ENCODE peak calls at places on chromosomes 2 and 18, in four cellular contexts. One of them, this sample, is unnamed.

GRCh38 chr2:200396726-200397348 is 90.3 kb downstream of the SPATS2L start:
- DNase-seq in kidney: no peak
- DNase-seq in OCI-LY7: no peak
- DNase-seq in bronchial epithelial cell: peak; percentile 62
- DNase-seq in this sample: no peak

GRCh38 chr2:202780514-202781021 is 91.0 kb downstream of the ICA1L start:
- DNase-seq in OCI-LY7: no peak
- DNase-seq in kidney: no peak
- DNase-seq in bronchial epithelial cell: peak; percentile 100
- DNase-seq in this sample: no peak

GRCh38 chr2:35454966-35455638 is 900.5 kb upstream of the CRIM1 start:
- DNase-seq in OCI-LY7: no peak
- DNase-seq in kidney: no peak
- DNase-seq in bronchial epithelial cell: peak; percentile 17
- DNase-seq in this sample: no peak

GRCh38 chr2:234994340-234995321 is 42.8 kb downstream of the SH3BP4 start:
- DNase-seq in bronchial epithelial cell: no peak
- DNase-seq in kidney: peak; percentile 60
- DNase-seq in OCI-LY7: peak; percentile 4
- DNase-seq in this sample: peak; percentile 85

GRCh38 chr2:241157841-241158545 is 7.7 kb downstream of the PPP1R7 start:
- DNase-seq in bronchial epithelial cell: no peak
- DNase-seq in kidney: no peak
- DNase-seq in OCI-LY7: no peak
- DNase-seq in this sample: no peak

GRCh38 chr2:51251356-51251755 is 219.4 kb upstream of the NRXN1 start:
- DNase-seq in OCI-LY7: no peak
- DNase-seq in kidney: no peak
- DNase-seq in bronchial epithelial cell: no peak
- DNase-seq in this sample: no peak

GRCh38 chr2:24342110-24342910 is 18.0 kb downstream of the ITSN2 start:
- DNase-seq in bronchial epithelial cell: no peak
- DNase-seq in OCI-LY7: peak; percentile 23
- DNase-seq in kidney: no peak
- DNase-seq in this sample: no peak

GRCh38 chr2:88754585-88755305 is 63.3 kb downstream of the RPIA start:
- DNase-seq in OCI-LY7: peak; percentile 70
- DNase-seq in bronchial epithelial cell: no peak
- DNase-seq in kidney: no peak
- DNase-seq in this sample: no peak

GRCh38 chr2:44398243-44398897 is 36.6 kb downstream of the CAMKMT start:
- DNase-seq in OCI-LY7: no peak
- DNase-seq in bronchial epithelial cell: no peak
- DNase-seq in kidney: no peak
- DNase-seq in this sample: no peak

GRCh38 chr2:65278450-65279030 is 50.9 kb downstream of the ACTR2 start:
- DNase-seq in bronchial epithelial cell: no peak
- DNase-seq in kidney: no peak
- DNase-seq in OCI-LY7: no peak
- DNase-seq in this sample: no peak

GRCh38 chr2:9188823-9189222 is 17.8 kb upstream of the ASAP2 start:
- DNase-seq in kidney: no peak
- DNase-seq in bronchial epithelial cell: no peak
- DNase-seq in OCI-LY7: no peak
- DNase-seq in this sample: no peak

GRCh38 chr2:234792566-234792965 is 159.3 kb upstream of the SH3BP4 start:
- DNase-seq in bronchial epithelial cell: no peak
- DNase-seq in OCI-LY7: no peak
- DNase-seq in kidney: no peak
- DNase-seq in this sample: no peak

GRCh38 chr2:206011018-206011614 is 74.9 kb downstream of the INO80D start:
- DNase-seq in OCI-LY7: no peak
- DNase-seq in bronchial epithelial cell: no peak
- DNase-seq in kidney: no peak
- DNase-seq in this sample: no peak

GRCh38 chr2:207123776-207124391 is 41.9 kb downstream of the KLF7 start:
- DNase-seq in kidney: peak; percentile 60
- DNase-seq in bronchial epithelial cell: no peak
- DNase-seq in OCI-LY7: no peak
- DNase-seq in this sample: no peak

GRCh38 chr18:46466236-46467160 is 190.5 kb downstream of the LOXHD1 start:
- DNase-seq in OCI-LY7: no peak
- DNase-seq in bronchial epithelial cell: no peak
- DNase-seq in kidney: no peak
- DNase-seq in this sample: no peak

GRCh38 chr2:230805353-230806017 is 59.3 kb upstream of the ITM2C start:
- DNase-seq in bronchial epithelial cell: no peak
- DNase-seq in kidney: no peak
- DNase-seq in OCI-LY7: no peak
- DNase-seq in this sample: no peak

GRCh38 chr2:237312021-237312755 is 101.8 kb downstream of the COL6A3 start:
- DNase-seq in OCI-LY7: no peak
- DNase-seq in bronchial epithelial cell: no peak
- DNase-seq in kidney: no peak
- DNase-seq in this sample: no peak

GRCh38 chr2:41892486-41892885 is 155.3 kb upstream of the PKDCC start:
- DNase-seq in bronchial epithelial cell: no peak
- DNase-seq in kidney: no peak
- DNase-seq in OCI-LY7: no peak
- DNase-seq in this sample: no peak

GRCh38 chr2:134764164-134764563 is 45.4 kb upstream of the TMEM163 start:
- DNase-seq in bronchial epithelial cell: no peak
- DNase-seq in kidney: no peak
- DNase-seq in OCI-LY7: no peak
- DNase-seq in this sample: no peak

GRCh38 chr2:199764273-199764800 is 86.7 kb downstream of the FTCDNL1 start:
- DNase-seq in kidney: no peak
- DNase-seq in bronchial epithelial cell: no peak
- DNase-seq in OCI-LY7: no peak
- DNase-seq in this sample: no peak

GRCh38 chr2:8046849-8047248 is 635.0 kb upstream of the ID2 start:
- DNase-seq in OCI-LY7: no peak
- DNase-seq in kidney: no peak
- DNase-seq in bronchial epithelial cell: no peak
- DNase-seq in this sample: no peak

GRCh38 chr2:85713836-85714235 is 19.7 kb downstream of the GNLY start:
- DNase-seq in kidney: no peak
- DNase-seq in bronchial epithelial cell: no peak
- DNase-seq in OCI-LY7: no peak
- DNase-seq in this sample: no peak

GRCh38 chr2:12549641-12550040 is 167.1 kb upstream of the TRIB2 start:
- DNase-seq in kidney: no peak
- DNase-seq in bronchial epithelial cell: peak; percentile 80
- DNase-seq in OCI-LY7: no peak
- DNase-seq in this sample: no peak

GRCh38 chr2:11422491-11422865 is 43.5 kb downstream of the E2F6 start:
- DNase-seq in bronchial epithelial cell: no peak
- DNase-seq in OCI-LY7: no peak
- DNase-seq in kidney: no peak
- DNase-seq in this sample: no peak

GRCh38 chr18:5414546-5414945 is 119.0 kb upstream of the ZBTB14 start:
- DNase-seq in bronchial epithelial cell: no peak
- DNase-seq in OCI-LY7: no peak
- DNase-seq in kidney: no peak
- DNase-seq in this sample: no peak

DNA sequence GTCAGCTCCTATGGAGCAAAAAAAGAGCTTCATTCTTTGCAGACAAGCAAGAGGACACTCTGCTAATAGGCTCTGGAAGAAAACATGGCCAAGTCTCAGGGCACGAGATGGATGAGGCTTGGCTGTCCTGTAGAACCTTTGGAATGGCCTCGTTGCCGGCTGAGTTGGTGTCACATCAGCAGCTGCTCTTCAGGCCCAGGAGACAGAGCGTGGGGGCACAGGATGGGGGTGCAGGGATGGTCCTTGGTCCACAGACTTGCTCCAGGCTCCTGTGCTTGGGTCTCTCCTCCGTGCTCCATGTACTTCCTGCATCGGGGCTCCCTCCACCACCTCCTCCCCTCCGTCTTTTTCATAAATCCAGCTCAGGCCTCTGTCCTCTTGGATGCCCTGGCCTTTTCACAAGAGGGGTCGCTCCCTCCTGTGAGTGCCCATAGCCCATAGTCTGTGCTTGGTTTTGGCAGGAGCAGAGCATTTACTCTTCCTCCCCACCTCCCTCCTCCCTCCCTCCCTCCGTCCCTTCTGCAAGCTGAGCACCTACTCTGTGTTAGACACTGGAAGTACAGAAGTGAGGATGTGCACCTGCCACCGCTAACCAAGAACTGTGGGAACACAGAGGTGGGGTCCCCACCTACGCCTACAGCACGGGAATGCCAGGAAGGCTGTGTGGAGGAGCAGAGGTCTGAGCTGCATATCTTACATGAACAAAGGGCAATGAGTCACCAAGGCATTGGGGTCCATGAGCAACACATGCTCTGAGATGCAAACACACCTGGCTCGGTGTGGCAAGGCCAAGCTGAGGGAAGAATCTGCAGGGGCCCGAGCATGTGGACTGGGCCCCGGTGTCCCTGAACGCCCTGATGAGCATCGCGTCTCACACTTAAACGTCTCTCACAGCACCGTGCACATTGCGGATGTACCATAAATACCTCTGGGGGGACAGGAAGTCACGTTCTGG is 458.7 kb upstream of the HS6ST1 start:
- DNase-seq in bronchial epithelial cell: no peak
- DNase-seq in OCI-LY7: no peak
- DNase-seq in kidney: no peak
- DNase-seq in this sample: peak; percentile 59
- TF ChIP-seq CTCF in bronchial epithelial cell: no peak
- TF ChIP-seq CTCF in OCI-LY7: no peak
- TF ChIP-seq CTCF in kidney: no peak
- TF ChIP-seq CTCF in this sample: no peak

GRCh38 chr2:47389692-47390091 is 13.3 kb upstream of the MSH2 start:
- DNase-seq in kidney: no peak
- DNase-seq in bronchial epithelial cell: no peak
- DNase-seq in OCI-LY7: no peak
- DNase-seq in this sample: peak; percentile 27

GRCh38 chr2:47386551-47386950 is 16.4 kb upstream of the MSH2 start:
- DNase-seq in OCI-LY7: no peak
- DNase-seq in kidney: no peak
- DNase-seq in bronchial epithelial cell: no peak
- DNase-seq in this sample: no peak

DNA sequence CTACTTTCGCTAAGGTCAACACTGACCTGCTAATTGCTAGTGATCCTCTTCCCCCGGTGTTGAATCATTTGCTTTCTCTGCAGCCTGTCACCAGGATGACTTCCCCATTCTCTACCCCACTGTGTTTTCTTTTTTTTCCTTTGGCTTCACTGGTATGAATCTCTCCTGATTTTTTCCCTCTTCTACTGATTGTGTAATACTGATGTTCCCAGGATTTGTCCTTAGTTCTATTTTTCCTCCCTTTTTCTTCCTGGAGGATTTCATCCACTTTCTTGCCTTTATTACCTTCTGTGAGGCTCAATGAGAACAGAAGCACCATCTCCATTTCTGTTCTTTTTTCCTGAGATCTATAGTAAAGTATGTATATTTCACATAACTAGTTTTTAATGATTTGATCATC is 14.1 kb upstream of the MSH2 start:
- DNase-seq in bronchial epithelial cell: no peak
- DNase-seq in OCI-LY7: no peak
- DNase-seq in kidney: no peak
- DNase-seq in this sample: no peak
- TF ChIP-seq CTCF in bronchial epithelial cell: no peak
- TF ChIP-seq CTCF in OCI-LY7: no peak
- TF ChIP-seq CTCF in kidney: no peak
- TF ChIP-seq CTCF in this sample: no peak

DNA sequence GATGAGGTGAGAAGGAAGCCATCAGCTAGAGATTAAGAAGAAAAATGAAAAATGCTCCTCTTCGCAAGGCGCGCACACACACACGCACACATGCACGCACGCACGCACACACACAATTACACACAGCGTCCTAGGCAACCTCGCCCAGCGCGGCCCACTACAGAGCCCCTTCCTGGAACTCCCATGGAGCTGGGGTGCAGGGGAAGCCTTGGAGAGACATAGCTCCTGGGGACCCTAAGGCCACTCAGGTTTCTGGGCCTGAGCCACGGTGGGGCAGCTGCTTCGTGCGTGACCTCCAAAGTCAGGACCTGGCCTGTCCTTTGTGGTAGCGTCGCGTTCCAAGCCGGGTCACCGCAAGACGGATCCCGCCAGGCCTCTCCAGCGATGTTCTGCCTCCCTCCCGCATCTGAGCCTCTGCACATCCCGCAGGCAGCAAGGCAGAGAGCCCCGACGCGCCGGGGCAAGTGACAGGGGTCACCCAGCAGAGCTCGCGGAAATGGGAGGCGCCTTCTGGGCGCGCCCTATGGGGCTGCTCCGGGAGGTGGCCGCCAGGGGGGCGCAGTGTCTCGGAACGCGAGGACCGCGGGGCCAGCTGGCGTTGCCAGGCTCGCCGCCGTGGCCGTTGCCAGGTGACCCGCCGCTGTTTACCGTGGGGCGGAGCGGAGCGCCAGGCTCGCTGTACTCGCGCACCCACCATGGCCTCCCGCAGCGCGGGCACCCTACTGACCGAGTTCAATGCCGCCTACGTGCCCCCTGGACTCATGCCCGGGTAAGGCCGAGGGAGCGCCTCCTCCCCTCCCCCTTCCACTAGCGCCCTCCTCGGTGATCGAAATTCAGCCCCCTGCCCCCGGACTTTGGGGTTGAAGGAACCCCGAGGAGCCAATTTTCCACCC is 79.0 kb downstream of the CIB4 start:
- DNase-seq in kidney: peak; percentile 89
- DNase-seq in bronchial epithelial cell: peak; percentile 12
- DNase-seq in OCI-LY7: no peak
- DNase-seq in this sample: no peak
- TF ChIP-seq CTCF in kidney: no peak
- TF ChIP-seq CTCF in bronchial epithelial cell: peak; percentile 32
- TF ChIP-seq CTCF in OCI-LY7: no peak
- TF ChIP-seq CTCF in this sample: no peak

GRCh38 chr18:51137051-51137729 is 60.3 kb downstream of the MEX3C start:
- DNase-seq in kidney: no peak
- DNase-seq in OCI-LY7: no peak
- DNase-seq in bronchial epithelial cell: no peak
- DNase-seq in this sample: no peak

GRCh38 chr18:51134721-51135120 is 62.8 kb downstream of the MEX3C start:
- DNase-seq in kidney: no peak
- DNase-seq in bronchial epithelial cell: no peak
- DNase-seq in OCI-LY7: no peak
- DNase-seq in this sample: no peak

GRCh38 chr18:51135361-51135760 is 62.1 kb downstream of the MEX3C start:
- DNase-seq in kidney: no peak
- DNase-seq in OCI-LY7: no peak
- DNase-seq in bronchial epithelial cell: peak; percentile 90
- DNase-seq in this sample: no peak

GRCh38 chr18:51137891-51138290 is 59.6 kb downstream of the MEX3C start:
- DNase-seq in bronchial epithelial cell: peak; percentile 25
- DNase-seq in OCI-LY7: no peak
- DNase-seq in kidney: no peak
- DNase-seq in this sample: no peak

DNA sequence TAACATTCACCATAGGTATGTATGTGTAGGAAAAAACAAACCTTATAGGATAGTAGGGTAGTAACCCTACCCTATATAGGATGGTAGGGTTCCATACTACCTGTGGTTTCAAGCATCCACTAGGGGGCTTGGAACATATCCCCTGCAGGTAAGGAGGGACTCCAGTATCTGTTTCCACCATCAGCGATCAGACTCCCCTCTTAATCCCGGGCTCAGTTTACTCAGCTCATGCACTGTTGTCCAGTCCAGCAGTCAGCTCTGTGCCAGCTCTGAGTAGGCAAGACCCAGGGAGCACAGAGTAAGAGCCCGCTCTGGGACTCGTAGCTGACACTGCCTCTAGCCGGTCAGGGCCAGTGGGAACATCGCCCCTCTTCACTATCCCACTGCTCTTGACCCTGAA is 61.7 kb downstream of the MEX3C start:
- DNase-seq in bronchial epithelial cell: no peak
- DNase-seq in kidney: no peak
- DNase-seq in OCI-LY7: peak; percentile 47
- DNase-seq in this sample: no peak
- TF ChIP-seq CTCF in bronchial epithelial cell: peak; percentile 9
- TF ChIP-seq CTCF in kidney: no peak
- TF ChIP-seq CTCF in OCI-LY7: peak; percentile 72
- TF ChIP-seq CTCF in this sample: peak; percentile 66